ENCODE peak calls at places on chromosome 9, in ten cellular contexts. One of them, this sample, is unnamed.

GRCh38 chr9:15724006-15724405 is 171.2 kb downstream of the CCDC171 start:
- DNase-seq in PC-3: peak; percentile 2
- DNase-seq in MM.1S: no peak
- DNase-seq in GM23248: peak; percentile 35
- DNase-seq in Karpas-422: no peak
- DNase-seq in hepatocyte: no peak
- DNase-seq in PC-9: no peak
- DNase-seq in HCT116: no peak
- DNase-seq in GM23338: no peak
- DNase-seq in SK-N-SH: no peak
- DNase-seq in this sample: no peak

GRCh38 chr9:99134893-99135341 is 30.0 kb downstream of the TGFBR1 start:
- DNase-seq in PC-3: no peak
- DNase-seq in MM.1S: no peak
- DNase-seq in GM23248: peak; percentile 77
- DNase-seq in Karpas-422: no peak
- DNase-seq in hepatocyte: no peak
- DNase-seq in PC-9: no peak
- DNase-seq in HCT116: no peak
- DNase-seq in GM23338: no peak
- DNase-seq in SK-N-SH: no peak
- DNase-seq in this sample: no peak

GRCh38 chr9:114390952-114391351 is 3.2 kb upstream of the AKNA start:
- DNase-seq in PC-3: no peak
- DNase-seq in MM.1S: no peak
- DNase-seq in GM23248: peak; percentile 25
- DNase-seq in Karpas-422: peak; percentile 77
- DNase-seq in hepatocyte: no peak
- DNase-seq in PC-9: no peak
- DNase-seq in HCT116: no peak
- DNase-seq in GM23338: no peak
- DNase-seq in SK-N-SH: no peak
- DNase-seq in this sample: no peak

GRCh38 chr9:20636883-20637440 is 14.7 kb upstream of the MLLT3 start:
- DNase-seq in PC-3: peak; percentile 6
- DNase-seq in MM.1S: no peak
- DNase-seq in GM23248: no peak
- DNase-seq in Karpas-422: no peak
- DNase-seq in hepatocyte: peak; percentile 40
- DNase-seq in PC-9: no peak
- DNase-seq in HCT116: no peak
- DNase-seq in GM23338: peak; percentile 58
- DNase-seq in SK-N-SH: no peak
- DNase-seq in this sample: no peak

GRCh38 chr9:35051069-35051967 is 21.1 kb downstream of the VCP start:
- DNase-seq in PC-3: peak; percentile 61
- DNase-seq in MM.1S: peak; percentile 41
- DNase-seq in GM23248: peak; percentile 69
- DNase-seq in Karpas-422: peak; percentile 74
- DNase-seq in hepatocyte: peak; percentile 53
- DNase-seq in PC-9: no peak
- DNase-seq in HCT116: peak; percentile 27
- DNase-seq in GM23338: peak; percentile 87
- DNase-seq in SK-N-SH: peak; percentile 67
- DNase-seq in this sample: peak; percentile 53

GRCh38 chr9:73753171-73753570 is 601.5 kb downstream of the ANXA1 start:
- DNase-seq in PC-3: no peak
- DNase-seq in MM.1S: no peak
- DNase-seq in GM23248: no peak
- DNase-seq in Karpas-422: no peak
- DNase-seq in hepatocyte: no peak
- DNase-seq in PC-9: no peak
- DNase-seq in HCT116: no peak
- DNase-seq in GM23338: no peak
- DNase-seq in SK-N-SH: no peak
- DNase-seq in this sample: no peak

GRCh38 chr9:107620801-107621200 is 131.2 kb upstream of the KLF4 start:
- DNase-seq in PC-3: no peak
- DNase-seq in MM.1S: no peak
- DNase-seq in GM23248: no peak
- DNase-seq in Karpas-422: no peak
- DNase-seq in hepatocyte: peak; percentile 55
- DNase-seq in PC-9: no peak
- DNase-seq in HCT116: no peak
- DNase-seq in GM23338: no peak
- DNase-seq in SK-N-SH: no peak
- DNase-seq in this sample: no peak

GRCh38 chr9:5869315-5870019 is 21.2 kb upstream of the MLANA start:
- DNase-seq in PC-3: peak; percentile 23
- DNase-seq in MM.1S: no peak
- DNase-seq in GM23248: peak; percentile 8
- DNase-seq in Karpas-422: peak; percentile 73
- DNase-seq in hepatocyte: no peak
- DNase-seq in PC-9: no peak
- DNase-seq in HCT116: peak; percentile 8
- DNase-seq in GM23338: peak; percentile 75
- DNase-seq in SK-N-SH: no peak
- DNase-seq in this sample: peak; percentile 46

GRCh38 chr9:98563212-98563907 is 145.4 kb downstream of the GABBR2 start:
- DNase-seq in PC-3: no peak
- DNase-seq in MM.1S: no peak
- DNase-seq in GM23248: no peak
- DNase-seq in Karpas-422: no peak
- DNase-seq in hepatocyte: no peak
- DNase-seq in PC-9: no peak
- DNase-seq in HCT116: no peak
- DNase-seq in GM23338: no peak
- DNase-seq in SK-N-SH: no peak
- DNase-seq in this sample: no peak

GRCh38 chr9:125258832-125259534 is 2.6 kb upstream of the GAPVD1 start:
- DNase-seq in PC-3: peak; percentile 9
- DNase-seq in MM.1S: no peak
- DNase-seq in GM23248: no peak
- DNase-seq in Karpas-422: no peak
- DNase-seq in hepatocyte: no peak
- DNase-seq in PC-9: no peak
- DNase-seq in HCT116: no peak
- DNase-seq in GM23338: no peak
- DNase-seq in SK-N-SH: no peak
- DNase-seq in this sample: no peak

GRCh38 chr9:115022760-115023434 is 92.5 kb upstream of the TNFSF8 start:
- DNase-seq in PC-3: peak; percentile 55
- DNase-seq in MM.1S: no peak
- DNase-seq in GM23248: peak; percentile 95
- DNase-seq in Karpas-422: no peak
- DNase-seq in hepatocyte: no peak
- DNase-seq in PC-9: no peak
- DNase-seq in HCT116: no peak
- DNase-seq in GM23338: no peak
- DNase-seq in SK-N-SH: no peak
- DNase-seq in this sample: no peak

GRCh38 chr9:40935336-40935735 is 193.1 kb downstream of the FOXD4L6 start:
- DNase-seq in PC-3: no peak
- DNase-seq in MM.1S: no peak
- DNase-seq in GM23248: no peak
- DNase-seq in Karpas-422: no peak
- DNase-seq in hepatocyte: no peak
- DNase-seq in PC-9: no peak
- DNase-seq in HCT116: no peak
- DNase-seq in GM23338: no peak
- DNase-seq in SK-N-SH: no peak
- DNase-seq in this sample: no peak

GRCh38 chr9:85420750-85421149 is 321.0 kb downstream of the AGTPBP1 start:
- DNase-seq in PC-3: no peak
- DNase-seq in MM.1S: peak; percentile 51
- DNase-seq in GM23248: no peak
- DNase-seq in Karpas-422: no peak
- DNase-seq in hepatocyte: peak; percentile 16
- DNase-seq in PC-9: no peak
- DNase-seq in HCT116: no peak
- DNase-seq in GM23338: peak; percentile 79
- DNase-seq in SK-N-SH: no peak
- DNase-seq in this sample: no peak

DNA sequence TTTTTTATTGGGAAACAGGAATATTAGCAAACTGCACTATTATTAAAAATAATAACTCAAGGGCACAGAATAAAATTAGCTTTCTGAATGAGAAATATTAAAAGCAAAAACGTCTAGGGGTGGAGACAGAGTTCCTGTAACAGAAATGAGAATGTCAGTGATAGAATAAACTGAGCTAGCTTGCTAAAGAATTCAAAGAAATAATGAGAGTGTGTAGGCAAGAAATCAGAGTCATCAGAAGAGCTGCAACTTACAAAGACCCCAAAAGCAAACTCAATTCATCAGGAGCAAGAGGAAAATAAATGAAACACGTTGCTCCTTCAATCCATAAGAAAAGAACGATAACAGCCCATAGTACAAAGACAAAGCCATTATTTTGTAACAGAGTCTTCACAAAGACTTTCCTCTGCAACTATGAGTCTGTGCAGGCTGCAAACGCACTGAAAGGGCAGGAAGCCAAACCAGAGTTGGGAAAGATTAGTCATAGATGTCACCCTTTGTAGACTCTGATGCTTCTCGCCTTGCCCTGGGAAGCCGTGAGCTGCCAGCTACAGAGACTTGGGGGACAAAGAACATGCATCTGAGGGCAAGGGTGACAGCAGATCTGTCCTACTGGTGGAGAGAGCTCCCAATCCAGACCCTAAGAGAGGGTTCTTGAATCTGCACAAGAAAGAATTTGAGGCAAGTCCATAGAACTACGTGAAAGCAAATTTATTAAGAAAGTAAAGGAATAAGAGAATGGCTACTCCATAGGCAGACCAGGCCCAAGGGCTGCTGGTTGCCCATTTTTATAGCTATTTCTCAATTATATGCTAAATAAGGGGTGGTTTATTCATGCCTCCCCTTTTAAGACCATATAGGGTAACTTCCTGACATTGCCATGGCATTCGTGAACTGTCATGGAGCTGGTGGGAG is 40.8 kb downstream of the SHC3 start:
- DNase-seq in PC-3: peak; percentile 90
- DNase-seq in MM.1S: no peak
- DNase-seq in GM23248: peak; percentile 97
- DNase-seq in Karpas-422: no peak
- DNase-seq in hepatocyte: peak; percentile 44
- DNase-seq in PC-9: peak; percentile 80
- DNase-seq in HCT116: peak; percentile 59
- DNase-seq in GM23338: no peak
- DNase-seq in SK-N-SH: no peak
- DNase-seq in this sample: no peak
- H2AFZ ChIP-seq in PC-3: no peak overlapping the region
- H2AFZ ChIP-seq in MM.1S: no peak overlapping the region
- H2AFZ ChIP-seq in GM23248: peak overlapping the region; percentile 30
- H2AFZ ChIP-seq in Karpas-422: no peak overlapping the region
- H2AFZ ChIP-seq in hepatocyte: no peak overlapping the region
- H2AFZ ChIP-seq in PC-9: no peak overlapping the region
- H2AFZ ChIP-seq in HCT116: no peak overlapping the region
- H2AFZ ChIP-seq in GM23338: no peak overlapping the region
- H2AFZ ChIP-seq in SK-N-SH: peak overlapping the region; percentile 5
- H2AFZ ChIP-seq in this sample: no peak overlapping the region

DNA sequence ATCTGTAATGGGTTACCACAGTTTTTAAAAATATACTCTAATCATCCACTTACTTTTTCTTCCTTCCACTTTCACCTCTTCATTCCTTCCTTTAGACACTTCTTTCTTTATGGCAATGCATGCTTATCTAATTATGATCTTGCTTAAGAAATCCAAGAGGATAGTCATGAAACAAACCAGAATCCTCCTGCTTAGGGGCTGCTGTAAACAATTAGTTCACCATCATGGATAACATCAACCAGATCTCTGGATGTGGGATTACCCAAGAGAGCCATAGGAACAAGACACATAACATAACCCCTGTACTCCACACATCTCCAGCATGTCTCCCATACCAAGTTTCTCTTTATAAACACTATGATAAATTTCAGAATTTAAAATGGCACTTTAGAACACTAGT is 713.4 kb upstream of the PTPRD start:
- DNase-seq in PC-3: no peak
- DNase-seq in MM.1S: no peak
- DNase-seq in GM23248: no peak
- DNase-seq in Karpas-422: no peak
- DNase-seq in hepatocyte: no peak
- DNase-seq in PC-9: no peak
- DNase-seq in HCT116: no peak
- DNase-seq in GM23338: no peak
- DNase-seq in SK-N-SH: no peak
- DNase-seq in this sample: no peak
- H3K9me2 ChIP-seq in PC-3: no peaks in the 10 kb centered on the region
- H3K9me2 ChIP-seq in MM.1S: no peaks in the 10 kb centered on the region
- H3K9me2 ChIP-seq in GM23248: no peaks in the 10 kb centered on the region
- H3K9me2 ChIP-seq in Karpas-422: no peaks in the 10 kb centered on the region
- H3K9me2 ChIP-seq in hepatocyte: no peaks in the 10 kb centered on the region
- H3K9me2 ChIP-seq in PC-9: no peaks in the 10 kb centered on the region
- H3K9me2 ChIP-seq in HCT116: no peaks in the 10 kb centered on the region
- H3K9me2 ChIP-seq in GM23338: no peaks in the 10 kb centered on the region
- H3K9me2 ChIP-seq in SK-N-SH: no peaks in the 10 kb centered on the region
- H3K9me2 ChIP-seq in this sample: no peaks in the 10 kb centered on the region

DNA sequence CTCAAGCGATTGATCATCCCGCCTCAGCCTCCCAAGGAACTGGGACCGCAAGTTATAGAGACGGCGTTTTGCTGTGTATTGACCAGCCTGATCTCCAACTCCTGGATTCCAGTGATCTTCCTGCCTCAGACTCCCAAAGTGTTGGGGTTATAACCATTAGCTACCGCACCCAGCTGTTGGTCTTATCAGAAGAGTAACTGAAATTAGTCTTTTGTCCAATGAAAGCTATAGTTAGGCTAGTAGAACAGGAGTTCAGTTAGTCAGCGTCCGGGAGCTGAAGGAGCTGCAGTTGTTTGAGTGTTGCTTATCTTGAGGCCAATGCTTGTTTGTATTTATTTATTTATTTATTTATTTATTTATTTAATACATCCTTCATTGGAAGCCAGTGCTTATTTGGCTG is 3.2 kb upstream of the MIGA2 start:
- DNase-seq in PC-3: no peak
- DNase-seq in MM.1S: no peak
- DNase-seq in GM23248: no peak
- DNase-seq in Karpas-422: no peak
- DNase-seq in hepatocyte: no peak
- DNase-seq in PC-9: no peak
- DNase-seq in HCT116: no peak
- DNase-seq in GM23338: no peak
- DNase-seq in SK-N-SH: no peak
- DNase-seq in this sample: no peak
- H2AFZ ChIP-seq in PC-3: no peak overlapping the region
- H2AFZ ChIP-seq in MM.1S: no peak overlapping the region
- H2AFZ ChIP-seq in GM23248: no peak overlapping the region
- H2AFZ ChIP-seq in Karpas-422: no peak overlapping the region
- H2AFZ ChIP-seq in hepatocyte: no peak overlapping the region
- H2AFZ ChIP-seq in PC-9: no peak overlapping the region
- H2AFZ ChIP-seq in HCT116: no peak overlapping the region
- H2AFZ ChIP-seq in GM23338: no peak overlapping the region
- H2AFZ ChIP-seq in SK-N-SH: no peak overlapping the region
- H2AFZ ChIP-seq in this sample: no peak overlapping the region

GRCh38 chr9:135269912-135270630 is 182.6 kb downstream of the OLFM1 start:
- DNase-seq in PC-3: no peak
- DNase-seq in MM.1S: no peak
- DNase-seq in GM23248: no peak
- DNase-seq in Karpas-422: no peak
- DNase-seq in hepatocyte: no peak
- DNase-seq in PC-9: no peak
- DNase-seq in HCT116: no peak
- DNase-seq in GM23338: no peak
- DNase-seq in SK-N-SH: no peak
- DNase-seq in this sample: no peak
- H3K9me2 ChIP-seq in PC-3: no peaks in the 10 kb centered on the region
- H3K9me2 ChIP-seq in MM.1S: no peaks in the 10 kb centered on the region
- H3K9me2 ChIP-seq in GM23248: no peaks in the 10 kb centered on the region
- H3K9me2 ChIP-seq in Karpas-422: no peaks in the 10 kb centered on the region
- H3K9me2 ChIP-seq in hepatocyte: no peaks in the 10 kb centered on the region
- H3K9me2 ChIP-seq in PC-9: no peaks in the 10 kb centered on the region
- H3K9me2 ChIP-seq in HCT116: no peaks in the 10 kb centered on the region
- H3K9me2 ChIP-seq in GM23338: no peaks in the 10 kb centered on the region
- H3K9me2 ChIP-seq in SK-N-SH: no peaks in the 10 kb centered on the region
- H3K9me2 ChIP-seq in this sample: no peaks in the 10 kb centered on the region

GRCh38 chr9:23412458-23412857 is 413.6 kb downstream of the ELAVL2 start:
- DNase-seq in PC-3: no peak
- DNase-seq in MM.1S: no peak
- DNase-seq in GM23248: no peak
- DNase-seq in Karpas-422: no peak
- DNase-seq in hepatocyte: no peak
- DNase-seq in PC-9: no peak
- DNase-seq in HCT116: no peak
- DNase-seq in GM23338: no peak
- DNase-seq in SK-N-SH: no peak
- DNase-seq in this sample: no peak
- H2AFZ ChIP-seq in PC-3: no peak overlapping the region
- H2AFZ ChIP-seq in MM.1S: no peak overlapping the region
- H2AFZ ChIP-seq in GM23248: no peak overlapping the region
- H2AFZ ChIP-seq in Karpas-422: no peak overlapping the region
- H2AFZ ChIP-seq in hepatocyte: no peak overlapping the region
- H2AFZ ChIP-seq in PC-9: no peak overlapping the region
- H2AFZ ChIP-seq in HCT116: no peak overlapping the region
- H2AFZ ChIP-seq in GM23338: no peak overlapping the region
- H2AFZ ChIP-seq in SK-N-SH: no peak overlapping the region
- H2AFZ ChIP-seq in this sample: no peak overlapping the region